ENCODE peak calls at places on chromosomes 3 and 15, in nine cellular contexts. One of them, this sample, is unnamed.

GRCh38 chr3:153621988-153622387 is 460.0 kb downstream of the RAP2B start:
- DNase-seq in fibroblast of mammary gland: no peak
- DNase-seq in brain microvascular endothelial cell: no peak
- DNase-seq in fibroblast of pulmonary artery: no peak
- DNase-seq in A549: no peak
- DNase-seq in GM12864: peak; percentile 44
- DNase-seq in CD4-positive, alpha-beta T cell: no peak
- DNase-seq in astrocyte of the spinal cord: peak; percentile 6
- DNase-seq in Peyer's patch: no peak
- DNase-seq in this sample: no peak

GRCh38 chr15:51830279-51830806 is 890 bp downstream of the TMOD3 start:
- DNase-seq in brain microvascular endothelial cell: peak; percentile 9
- DNase-seq in fibroblast of mammary gland: peak; percentile 41
- DNase-seq in Peyer's patch: no peak
- DNase-seq in A549: no peak
- DNase-seq in astrocyte of the spinal cord: peak; percentile 79
- DNase-seq in CD4-positive, alpha-beta T cell: no peak
- DNase-seq in fibroblast of pulmonary artery: peak; percentile 46
- DNase-seq in GM12864: no peak
- DNase-seq in this sample: no peak

GRCh38 chr3:64022451-64023186 is 675 bp downstream of the PSMD6 start:
- DNase-seq in A549: no peak
- DNase-seq in fibroblast of pulmonary artery: peak; percentile 15
- DNase-seq in Peyer's patch: no peak
- DNase-seq in brain microvascular endothelial cell: no peak
- DNase-seq in astrocyte of the spinal cord: no peak
- DNase-seq in GM12864: no peak
- DNase-seq in CD4-positive, alpha-beta T cell: no peak
- DNase-seq in fibroblast of mammary gland: peak; percentile 26
- DNase-seq in this sample: peak; percentile 40

GRCh38 chr3:171049831-171050444 is 23.4 kb upstream of the SLC2A2 start:
- DNase-seq in CD4-positive, alpha-beta T cell: peak; percentile 29
- DNase-seq in fibroblast of mammary gland: peak; percentile 66
- DNase-seq in Peyer's patch: peak; percentile 17
- DNase-seq in A549: peak; percentile 59
- DNase-seq in GM12864: no peak
- DNase-seq in brain microvascular endothelial cell: peak; percentile 56
- DNase-seq in fibroblast of pulmonary artery: peak; percentile 77
- DNase-seq in astrocyte of the spinal cord: peak; percentile 50
- DNase-seq in this sample: no peak

GRCh38 chr3:194140520-194141414 is 4.8 kb downstream of the HES1 start:
- DNase-seq in astrocyte of the spinal cord: peak; percentile 73
- DNase-seq in fibroblast of mammary gland: peak; percentile 53
- DNase-seq in GM12864: no peak
- DNase-seq in CD4-positive, alpha-beta T cell: peak; percentile 15
- DNase-seq in A549: peak; percentile 54
- DNase-seq in Peyer's patch: peak; percentile 28
- DNase-seq in fibroblast of pulmonary artery: peak; percentile 73
- DNase-seq in brain microvascular endothelial cell: peak; percentile 66
- DNase-seq in this sample: peak; percentile 50

GRCh38 chr3:117788086-117788485 is 1078.5 kb downstream of the TUSC7 start:
- DNase-seq in brain microvascular endothelial cell: peak; percentile 56
- DNase-seq in GM12864: no peak
- DNase-seq in fibroblast of pulmonary artery: peak; percentile 50
- DNase-seq in Peyer's patch: no peak
- DNase-seq in fibroblast of mammary gland: peak; percentile 78
- DNase-seq in A549: peak; percentile 3
- DNase-seq in CD4-positive, alpha-beta T cell: no peak
- DNase-seq in astrocyte of the spinal cord: peak; percentile 90
- DNase-seq in this sample: no peak

GRCh38 chr15:99732268-99732641 is 982 bp downstream of the LYSMD4 start:
- DNase-seq in Peyer's patch: no peak
- DNase-seq in astrocyte of the spinal cord: peak; percentile 33
- DNase-seq in GM12864: no peak
- DNase-seq in CD4-positive, alpha-beta T cell: no peak
- DNase-seq in fibroblast of pulmonary artery: peak; percentile 49
- DNase-seq in brain microvascular endothelial cell: no peak
- DNase-seq in fibroblast of mammary gland: peak; percentile 35
- DNase-seq in A549: no peak
- DNase-seq in this sample: no peak

GRCh38 chr3:153045150-153045549 is 116.9 kb upstream of the RAP2B start:
- DNase-seq in fibroblast of mammary gland: no peak
- DNase-seq in astrocyte of the spinal cord: no peak
- DNase-seq in brain microvascular endothelial cell: no peak
- DNase-seq in A549: no peak
- DNase-seq in CD4-positive, alpha-beta T cell: no peak
- DNase-seq in GM12864: no peak
- DNase-seq in Peyer's patch: no peak
- DNase-seq in fibroblast of pulmonary artery: no peak
- DNase-seq in this sample: no peak

GRCh38 chr15:42374810-42375209 is 15.5 kb downstream of the CAPN3 start:
- DNase-seq in Peyer's patch: no peak
- DNase-seq in fibroblast of pulmonary artery: no peak
- DNase-seq in GM12864: no peak
- DNase-seq in astrocyte of the spinal cord: no peak
- DNase-seq in CD4-positive, alpha-beta T cell: no peak
- DNase-seq in fibroblast of mammary gland: no peak
- DNase-seq in brain microvascular endothelial cell: no peak
- DNase-seq in A549: no peak
- DNase-seq in this sample: no peak

GRCh38 chr15:71125831-71126453 is 10.7 kb downstream of the THSD4 start:
- DNase-seq in A549: peak; percentile 68
- DNase-seq in astrocyte of the spinal cord: no peak
- DNase-seq in fibroblast of mammary gland: no peak
- DNase-seq in Peyer's patch: no peak
- DNase-seq in fibroblast of pulmonary artery: no peak
- DNase-seq in brain microvascular endothelial cell: peak; percentile 34
- DNase-seq in CD4-positive, alpha-beta T cell: no peak
- DNase-seq in GM12864: no peak
- DNase-seq in this sample: no peak

GRCh38 chr3:25495726-25496125 is 67.7 kb downstream of the RARB start:
- DNase-seq in CD4-positive, alpha-beta T cell: no peak
- DNase-seq in Peyer's patch: no peak
- DNase-seq in fibroblast of pulmonary artery: no peak
- DNase-seq in brain microvascular endothelial cell: no peak
- DNase-seq in GM12864: no peak
- DNase-seq in astrocyte of the spinal cord: no peak
- DNase-seq in A549: no peak
- DNase-seq in fibroblast of mammary gland: peak; percentile 10
- DNase-seq in this sample: no peak

DNA sequence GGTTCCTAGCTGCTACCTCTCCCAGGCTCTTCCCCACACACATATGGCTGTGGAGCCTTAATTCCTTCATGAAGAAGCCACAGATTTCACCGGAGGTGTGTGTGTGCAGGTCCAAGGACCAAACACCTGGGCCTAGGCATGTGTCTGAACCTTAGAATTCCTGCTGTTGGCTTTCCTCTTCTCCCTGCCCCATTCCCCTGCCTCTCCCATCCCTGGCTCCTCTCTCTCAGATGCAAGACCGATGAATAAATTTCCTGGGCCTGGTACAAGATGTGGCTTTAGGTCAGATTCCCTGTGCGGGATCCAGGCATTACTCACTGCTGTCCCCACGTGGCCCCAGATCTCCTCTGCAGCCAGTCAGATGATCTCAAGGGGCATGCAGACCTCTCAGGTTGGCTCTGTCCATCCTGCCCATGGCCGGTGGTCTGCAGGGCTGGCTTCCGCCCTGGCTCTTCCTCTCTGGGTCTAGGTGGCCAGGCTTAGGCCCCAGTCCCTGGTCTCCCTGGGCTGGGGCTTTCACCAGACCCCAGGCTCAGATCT is 20.4 kb downstream of the CCR9 start:
- DNase-seq in fibroblast of mammary gland: peak; percentile 81
- DNase-seq in brain microvascular endothelial cell: peak; percentile 64
- DNase-seq in CD4-positive, alpha-beta T cell: no peak
- DNase-seq in fibroblast of pulmonary artery: peak; percentile 65
- DNase-seq in astrocyte of the spinal cord: peak; percentile 56
- DNase-seq in Peyer's patch: no peak
- DNase-seq in A549: no peak
- DNase-seq in GM12864: no peak
- DNase-seq in this sample: no peak
- TF ChIP-seq CTCF in fibroblast of mammary gland: peak; percentile 59
- TF ChIP-seq CTCF in brain microvascular endothelial cell: peak; percentile 76
- TF ChIP-seq CTCF in CD4-positive, alpha-beta T cell: no peak
- TF ChIP-seq CTCF in fibroblast of pulmonary artery: peak; percentile 61
- TF ChIP-seq CTCF in astrocyte of the spinal cord: peak; percentile 73
- TF ChIP-seq CTCF in Peyer's patch: no peak
- TF ChIP-seq CTCF in A549: no peak
- TF ChIP-seq CTCF in GM12864: peak; percentile 51
- TF ChIP-seq CTCF in this sample: no peak

GRCh38 chr15:78808550-78808949 is 2.7 kb downstream of the ADAMTS7 start:
- DNase-seq in Peyer's patch: no peak
- DNase-seq in GM12864: peak; percentile 31
- DNase-seq in fibroblast of pulmonary artery: peak; percentile 59
- DNase-seq in brain microvascular endothelial cell: peak; percentile 40
- DNase-seq in A549: peak; percentile 78
- DNase-seq in astrocyte of the spinal cord: peak; percentile 27
- DNase-seq in CD4-positive, alpha-beta T cell: no peak
- DNase-seq in fibroblast of mammary gland: peak; percentile 58
- DNase-seq in this sample: no peak
- TF ChIP-seq CTCF in Peyer's patch: peak; percentile 19
- TF ChIP-seq CTCF in GM12864: peak; percentile 77
- TF ChIP-seq CTCF in fibroblast of pulmonary artery: peak; percentile 57
- TF ChIP-seq CTCF in brain microvascular endothelial cell: peak; percentile 70
- TF ChIP-seq CTCF in A549: peak; percentile 47
- TF ChIP-seq CTCF in astrocyte of the spinal cord: peak; percentile 46
- TF ChIP-seq CTCF in CD4-positive, alpha-beta T cell: no peak
- TF ChIP-seq CTCF in fibroblast of mammary gland: peak; percentile 67
- TF ChIP-seq CTCF in this sample: peak; percentile 33

GRCh38 chr3:188037965-188038581 is 115.9 kb upstream of the LPP start:
- DNase-seq in astrocyte of the spinal cord: peak; percentile 46
- DNase-seq in GM12864: no peak
- DNase-seq in CD4-positive, alpha-beta T cell: no peak
- DNase-seq in A549: no peak
- DNase-seq in brain microvascular endothelial cell: no peak
- DNase-seq in fibroblast of pulmonary artery: no peak
- DNase-seq in fibroblast of mammary gland: peak; percentile 39
- DNase-seq in Peyer's patch: no peak
- DNase-seq in this sample: no peak

GRCh38 chr3:188036375-188036985 is 117.5 kb upstream of the LPP start:
- DNase-seq in GM12864: no peak
- DNase-seq in fibroblast of mammary gland: no peak
- DNase-seq in astrocyte of the spinal cord: no peak
- DNase-seq in brain microvascular endothelial cell: no peak
- DNase-seq in fibroblast of pulmonary artery: no peak
- DNase-seq in A549: peak; percentile 87
- DNase-seq in CD4-positive, alpha-beta T cell: no peak
- DNase-seq in Peyer's patch: no peak
- DNase-seq in this sample: no peak

GRCh38 chr3:188034989-188035388 is 119.0 kb upstream of the LPP start:
- DNase-seq in fibroblast of mammary gland: no peak
- DNase-seq in Peyer's patch: no peak
- DNase-seq in astrocyte of the spinal cord: no peak
- DNase-seq in GM12864: no peak
- DNase-seq in brain microvascular endothelial cell: no peak
- DNase-seq in CD4-positive, alpha-beta T cell: no peak
- DNase-seq in A549: no peak
- DNase-seq in fibroblast of pulmonary artery: no peak
- DNase-seq in this sample: no peak

GRCh38 chr3:188041193-188041592 is 112.8 kb upstream of the LPP start:
- DNase-seq in astrocyte of the spinal cord: no peak
- DNase-seq in CD4-positive, alpha-beta T cell: no peak
- DNase-seq in Peyer's patch: no peak
- DNase-seq in fibroblast of pulmonary artery: no peak
- DNase-seq in brain microvascular endothelial cell: no peak
- DNase-seq in A549: no peak
- DNase-seq in fibroblast of mammary gland: no peak
- DNase-seq in GM12864: no peak
- DNase-seq in this sample: no peak

DNA sequence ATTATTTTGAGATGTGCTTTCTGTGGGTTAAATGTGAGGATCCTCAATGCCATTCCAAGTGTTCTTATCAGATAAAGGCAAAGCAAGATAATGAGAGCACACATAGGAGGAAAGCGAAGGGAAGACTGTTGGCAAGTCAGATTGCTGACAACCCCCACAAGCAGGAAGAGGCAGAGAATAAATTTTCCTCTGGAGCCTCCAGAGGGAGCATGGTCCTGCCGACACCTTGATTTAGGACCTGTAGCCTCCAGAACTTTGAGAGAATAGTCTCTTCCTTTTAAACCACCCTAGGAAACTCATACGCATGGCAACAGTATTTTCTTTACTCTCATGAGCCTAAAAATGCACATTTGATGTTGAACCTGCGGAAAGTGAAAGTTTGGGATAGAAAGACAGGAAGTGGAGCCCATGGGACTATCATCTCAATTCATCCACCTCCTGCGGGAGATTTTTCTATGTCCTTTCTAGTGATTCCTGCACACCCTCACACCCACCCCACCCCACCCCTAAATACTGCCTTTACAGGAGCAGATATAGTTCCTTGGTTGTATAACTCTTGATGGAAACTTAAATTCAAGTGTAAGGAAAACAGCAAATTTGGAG is 116.7 kb upstream of the LPP start:
- DNase-seq in fibroblast of mammary gland: peak; percentile 67
- DNase-seq in astrocyte of the spinal cord: peak; percentile 50
- DNase-seq in GM12864: no peak
- DNase-seq in Peyer's patch: no peak
- DNase-seq in fibroblast of pulmonary artery: peak; percentile 66
- DNase-seq in brain microvascular endothelial cell: no peak
- DNase-seq in A549: peak; percentile 73
- DNase-seq in CD4-positive, alpha-beta T cell: no peak
- DNase-seq in this sample: no peak
- TF ChIP-seq CTCF in fibroblast of mammary gland: peak; percentile 54
- TF ChIP-seq CTCF in astrocyte of the spinal cord: peak; percentile 43
- TF ChIP-seq CTCF in GM12864: no peak
- TF ChIP-seq CTCF in Peyer's patch: peak; percentile 55
- TF ChIP-seq CTCF in fibroblast of pulmonary artery: peak; percentile 63
- TF ChIP-seq CTCF in brain microvascular endothelial cell: peak; percentile 73
- TF ChIP-seq CTCF in A549: peak; percentile 49
- TF ChIP-seq CTCF in CD4-positive, alpha-beta T cell: no peak
- TF ChIP-seq CTCF in this sample: peak; percentile 13

DNA sequence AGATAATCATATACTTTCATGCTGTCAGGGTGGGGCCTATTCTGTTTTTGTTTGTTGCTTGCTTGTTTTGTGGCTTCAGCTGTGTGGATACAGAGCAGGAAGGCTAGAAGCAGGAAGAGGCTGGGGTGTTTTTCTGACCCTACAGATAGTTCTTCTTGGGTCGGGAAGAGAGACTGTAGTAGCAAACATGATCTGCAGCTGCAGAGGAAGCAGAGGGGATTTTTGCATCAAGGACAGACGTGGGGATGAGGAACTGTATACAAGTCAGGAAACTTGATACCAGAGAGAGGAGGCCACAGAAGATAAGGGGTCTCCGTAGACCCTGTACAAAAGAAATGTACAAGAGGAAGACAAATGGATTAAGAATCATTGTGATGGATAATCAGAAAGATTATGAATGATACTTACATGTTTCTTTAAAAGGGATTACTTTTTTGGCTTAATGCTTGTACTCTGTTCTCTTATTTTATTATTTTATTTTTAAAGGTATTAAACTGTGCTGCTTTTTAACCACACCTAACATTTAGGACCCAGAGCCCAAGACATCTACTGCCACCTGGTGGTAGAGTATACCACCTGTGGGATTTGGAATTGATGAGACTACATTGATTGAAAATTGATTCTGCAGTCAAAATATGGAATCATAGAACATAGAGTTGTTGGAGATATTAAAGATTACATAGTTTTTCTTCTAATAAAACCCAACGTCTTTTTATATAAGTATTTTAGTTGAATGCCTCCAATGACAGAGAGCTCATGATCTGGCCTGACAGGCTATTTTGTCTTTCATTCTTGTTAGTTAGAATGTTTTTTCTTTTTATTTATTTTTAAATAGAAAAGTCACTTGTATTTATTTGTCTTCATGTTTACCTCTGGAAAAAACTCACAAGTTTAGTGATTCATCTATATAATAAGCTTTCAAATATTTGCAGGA is 87.3 kb upstream of the ROPN1 start:
- DNase-seq in fibroblast of mammary gland: peak; percentile 56
- DNase-seq in brain microvascular endothelial cell: peak; percentile 14
- DNase-seq in GM12864: no peak
- DNase-seq in astrocyte of the spinal cord: peak; percentile 47
- DNase-seq in fibroblast of pulmonary artery: peak; percentile 57
- DNase-seq in Peyer's patch: no peak
- DNase-seq in A549: peak; percentile 35
- DNase-seq in CD4-positive, alpha-beta T cell: no peak
- DNase-seq in this sample: no peak
- TF ChIP-seq CTCF in fibroblast of mammary gland: peak; percentile 77
- TF ChIP-seq CTCF in brain microvascular endothelial cell: peak; percentile 74
- TF ChIP-seq CTCF in GM12864: peak; percentile 51
- TF ChIP-seq CTCF in astrocyte of the spinal cord: peak; percentile 77
- TF ChIP-seq CTCF in fibroblast of pulmonary artery: peak; percentile 83
- TF ChIP-seq CTCF in Peyer's patch: peak; percentile 69
- TF ChIP-seq CTCF in A549: peak; percentile 90
- TF ChIP-seq CTCF in CD4-positive, alpha-beta T cell: peak; percentile 68
- TF ChIP-seq CTCF in this sample: peak; percentile 79